ENCODE peak calls at places on chromosome 19, in six cellular contexts. One of them, this sample, is unnamed.

GRCh38 chr19:48873476-48874308 is 1.5 kb downstream of the PPP1R15A start:
- DNase-seq in mucosa of descending colon: no peak
- DNase-seq in cardiac fibroblast: no peak
- DNase-seq in heart right ventricle: no peak
- DNase-seq in CD4-positive, alpha-beta T cell: no peak
- DNase-seq in body of pancreas: no peak
- DNase-seq in this sample: no peak

GRCh38 chr19:36054733-36055686 is at the start of gene WDR62:
- DNase-seq in mucosa of descending colon: peak
- DNase-seq in cardiac fibroblast: no peak
- DNase-seq in heart right ventricle: peak
- DNase-seq in CD4-positive, alpha-beta T cell: peak
- DNase-seq in body of pancreas: peak
- DNase-seq in this sample: peak

GRCh38 chr19:14031719-14032480 is at the start of gene IL27RA:
- DNase-seq in mucosa of descending colon: peak
- DNase-seq in cardiac fibroblast: peak
- DNase-seq in heart right ventricle: peak
- DNase-seq in CD4-positive, alpha-beta T cell: peak
- DNase-seq in body of pancreas: peak
- DNase-seq in this sample: no peak

GRCh38 chr19:10884273-10884672 is 12.9 kb downstream of the CARM1 start:
- DNase-seq in mucosa of descending colon: no peak
- DNase-seq in cardiac fibroblast: peak
- DNase-seq in heart right ventricle: no peak
- DNase-seq in CD4-positive, alpha-beta T cell: no peak
- DNase-seq in body of pancreas: no peak
- DNase-seq in this sample: no peak

GRCh38 chr19:31127132-31127967 is 221.9 kb downstream of the TSHZ3 start:
- DNase-seq in mucosa of descending colon: peak
- DNase-seq in cardiac fibroblast: peak
- DNase-seq in heart right ventricle: no peak
- DNase-seq in CD4-positive, alpha-beta T cell: no peak
- DNase-seq in body of pancreas: no peak
- DNase-seq in this sample: peak

GRCh38 chr19:5339470-5339949 is 1.1 kb downstream of the PTPRS start:
- DNase-seq in mucosa of descending colon: no peak
- DNase-seq in cardiac fibroblast: no peak
- DNase-seq in heart right ventricle: no peak
- DNase-seq in CD4-positive, alpha-beta T cell: no peak
- DNase-seq in body of pancreas: no peak
- DNase-seq in this sample: no peak

GRCh38 chr19:6260912-6261636 is 18.7 kb downstream of the MLLT1 start:
- DNase-seq in mucosa of descending colon: peak
- DNase-seq in cardiac fibroblast: peak
- DNase-seq in heart right ventricle: no peak
- DNase-seq in CD4-positive, alpha-beta T cell: no peak
- DNase-seq in body of pancreas: peak
- DNase-seq in this sample: no peak

GRCh38 chr19:28023064-28023463 is 1189.9 kb downstream of the UQCRFS1 start:
- DNase-seq in mucosa of descending colon: no peak
- DNase-seq in cardiac fibroblast: peak
- DNase-seq in heart right ventricle: no peak
- DNase-seq in CD4-positive, alpha-beta T cell: no peak
- DNase-seq in body of pancreas: no peak
- DNase-seq in this sample: peak

GRCh38 chr19:51063664-51064063 is 1.2 kb downstream of the KLK13 start:
- DNase-seq in mucosa of descending colon: no peak
- DNase-seq in cardiac fibroblast: no peak
- DNase-seq in heart right ventricle: no peak
- DNase-seq in CD4-positive, alpha-beta T cell: no peak
- DNase-seq in body of pancreas: no peak
- DNase-seq in this sample: no peak

GRCh38 chr19:53982056-53982455 is 9.4 kb upstream of the CACNG6 start:
- DNase-seq in mucosa of descending colon: no peak
- DNase-seq in cardiac fibroblast: no peak
- DNase-seq in heart right ventricle: no peak
- DNase-seq in CD4-positive, alpha-beta T cell: no peak
- DNase-seq in body of pancreas: no peak
- DNase-seq in this sample: no peak

GRCh38 chr19:38229585-38230073 is 5.6 kb upstream of the DPF1 start:
- DNase-seq in mucosa of descending colon: peak
- DNase-seq in cardiac fibroblast: peak
- DNase-seq in heart right ventricle: peak
- DNase-seq in CD4-positive, alpha-beta T cell: peak
- DNase-seq in body of pancreas: no peak
- DNase-seq in this sample: no peak

GRCh38 chr19:14146789-14147216 is 10.4 kb upstream of the ASF1B start:
- DNase-seq in mucosa of descending colon: no peak
- DNase-seq in cardiac fibroblast: peak
- DNase-seq in heart right ventricle: no peak
- DNase-seq in CD4-positive, alpha-beta T cell: no peak
- DNase-seq in body of pancreas: no peak
- DNase-seq in this sample: no peak

GRCh38 chr19:49327878-49328544 is 3.0 kb upstream of the SLC6A16 start:
- DNase-seq in mucosa of descending colon: peak
- DNase-seq in cardiac fibroblast: peak
- DNase-seq in heart right ventricle: no peak
- DNase-seq in CD4-positive, alpha-beta T cell: peak
- DNase-seq in body of pancreas: no peak
- DNase-seq in this sample: peak

GRCh38 chr19:17752865-17753639 is 1.8 kb downstream of the FCHO1 start:
- DNase-seq in mucosa of descending colon: no peak
- DNase-seq in cardiac fibroblast: no peak
- DNase-seq in heart right ventricle: no peak
- DNase-seq in CD4-positive, alpha-beta T cell: no peak
- DNase-seq in body of pancreas: no peak
- DNase-seq in this sample: no peak

GRCh38 chr19:36605101-36605838 is at the start of gene ZNF382:
- DNase-seq in mucosa of descending colon: peak
- DNase-seq in cardiac fibroblast: peak
- DNase-seq in heart right ventricle: peak
- DNase-seq in CD4-positive, alpha-beta T cell: peak
- DNase-seq in body of pancreas: peak
- DNase-seq in this sample: peak

GRCh38 chr19:18349524-18350128 is 9.2 kb downstream of the PGPEP1 start:
- DNase-seq in mucosa of descending colon: peak
- DNase-seq in cardiac fibroblast: peak
- DNase-seq in heart right ventricle: peak
- DNase-seq in CD4-positive, alpha-beta T cell: no peak
- DNase-seq in body of pancreas: peak
- DNase-seq in this sample: no peak

GRCh38 chr19:4678881-4679379 is 8.8 kb upstream of the MYDGF start:
- DNase-seq in mucosa of descending colon: peak
- DNase-seq in cardiac fibroblast: peak
- DNase-seq in heart right ventricle: no peak
- DNase-seq in CD4-positive, alpha-beta T cell: no peak
- DNase-seq in body of pancreas: no peak
- DNase-seq in this sample: no peak

GRCh38 chr19:12833747-12834417 is 497 bp downstream of the RTBDN start:
- DNase-seq in mucosa of descending colon: no peak
- DNase-seq in cardiac fibroblast: no peak
- DNase-seq in heart right ventricle: peak
- DNase-seq in CD4-positive, alpha-beta T cell: peak
- DNase-seq in body of pancreas: peak
- DNase-seq in this sample: no peak

GRCh38 chr19:52172347-52172746 is 926 bp upstream of the ZNF836 start:
- DNase-seq in mucosa of descending colon: no peak
- DNase-seq in cardiac fibroblast: no peak
- DNase-seq in heart right ventricle: no peak
- DNase-seq in CD4-positive, alpha-beta T cell: no peak
- DNase-seq in body of pancreas: no peak
- DNase-seq in this sample: no peak

GRCh38 chr19:48489608-48490216 is 20.5 kb downstream of the CYTH2 start:
- DNase-seq in mucosa of descending colon: peak
- DNase-seq in cardiac fibroblast: peak
- DNase-seq in heart right ventricle: peak
- DNase-seq in CD4-positive, alpha-beta T cell: peak
- DNase-seq in body of pancreas: peak
- DNase-seq in this sample: peak

GRCh38 chr19:45780146-45780447 is 2.2 kb downstream of the DMPK start:
- DNase-seq in mucosa of descending colon: no peak
- DNase-seq in cardiac fibroblast: no peak
- DNase-seq in heart right ventricle: no peak
- DNase-seq in CD4-positive, alpha-beta T cell: no peak
- DNase-seq in body of pancreas: no peak
- DNase-seq in this sample: no peak

GRCh38 chr19:51901860-51902259 is 3.0 kb downstream of the ZNF649 start:
- DNase-seq in mucosa of descending colon: no peak
- DNase-seq in cardiac fibroblast: no peak
- DNase-seq in heart right ventricle: no peak
- DNase-seq in CD4-positive, alpha-beta T cell: no peak
- DNase-seq in body of pancreas: no peak
- DNase-seq in this sample: no peak

GRCh38 chr19:5718579-5719273 is 1.2 kb downstream of the LONP1 start:
- DNase-seq in mucosa of descending colon: no peak
- DNase-seq in cardiac fibroblast: peak
- DNase-seq in heart right ventricle: no peak
- DNase-seq in CD4-positive, alpha-beta T cell: no peak
- DNase-seq in body of pancreas: no peak
- DNase-seq in this sample: no peak

GRCh38 chr19:50418186-50419021 is at the start of gene SPIB:
- DNase-seq in mucosa of descending colon: no peak
- DNase-seq in cardiac fibroblast: no peak
- DNase-seq in heart right ventricle: no peak
- DNase-seq in CD4-positive, alpha-beta T cell: no peak
- DNase-seq in body of pancreas: no peak
- DNase-seq in this sample: no peak

DNA sequence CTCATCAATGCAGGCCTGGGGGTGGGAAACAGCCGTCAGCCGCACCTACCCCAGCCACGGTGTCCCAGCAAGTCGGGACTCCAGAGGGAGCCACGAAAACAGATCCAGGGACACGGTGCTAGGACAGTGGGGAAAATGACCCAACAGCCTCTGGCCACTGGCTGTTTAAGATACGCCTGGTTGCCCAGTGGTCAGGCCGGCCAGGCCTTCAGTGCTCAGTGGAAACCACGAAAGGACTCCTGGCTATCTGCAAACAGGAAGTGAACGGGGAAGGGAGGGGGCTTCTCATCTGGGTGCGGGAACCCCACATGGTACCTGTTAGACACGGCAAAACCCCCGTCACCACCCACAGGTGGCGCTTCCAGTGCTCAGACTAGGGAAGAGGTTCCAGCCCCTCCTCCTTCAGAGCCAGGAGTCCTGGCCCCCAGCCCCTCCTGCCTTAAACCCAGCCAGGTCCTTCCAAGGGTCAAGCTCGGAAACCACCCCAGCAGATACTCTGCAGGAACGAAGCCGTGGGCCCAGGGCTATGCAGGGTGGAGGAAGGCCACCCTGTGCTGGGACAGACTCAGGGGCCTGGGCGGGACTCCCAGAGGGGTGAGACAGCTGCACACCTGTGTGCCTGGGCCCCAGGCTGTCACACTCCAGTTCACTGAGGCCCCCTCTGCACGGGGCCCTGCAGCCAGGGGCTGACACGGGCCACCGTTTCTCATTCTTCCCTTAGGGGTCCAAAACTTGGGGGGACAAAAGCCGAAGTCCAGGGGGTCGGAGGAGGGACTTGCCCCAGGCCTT is 4.5 kb downstream of the PPP1R12C start:
- DNase-seq in mucosa of descending colon: no peak
- DNase-seq in cardiac fibroblast: no peak
- DNase-seq in heart right ventricle: no peak
- DNase-seq in CD4-positive, alpha-beta T cell: no peak
- DNase-seq in body of pancreas: no peak
- DNase-seq in this sample: no peak
- TF ChIP-seq CTCF in mucosa of descending colon: no peak
- TF ChIP-seq CTCF in cardiac fibroblast: no peak
- TF ChIP-seq CTCF in heart right ventricle: no peak
- TF ChIP-seq CTCF in CD4-positive, alpha-beta T cell: no peak
- TF ChIP-seq CTCF in body of pancreas: no peak
- TF ChIP-seq CTCF in this sample: no peak

DNA sequence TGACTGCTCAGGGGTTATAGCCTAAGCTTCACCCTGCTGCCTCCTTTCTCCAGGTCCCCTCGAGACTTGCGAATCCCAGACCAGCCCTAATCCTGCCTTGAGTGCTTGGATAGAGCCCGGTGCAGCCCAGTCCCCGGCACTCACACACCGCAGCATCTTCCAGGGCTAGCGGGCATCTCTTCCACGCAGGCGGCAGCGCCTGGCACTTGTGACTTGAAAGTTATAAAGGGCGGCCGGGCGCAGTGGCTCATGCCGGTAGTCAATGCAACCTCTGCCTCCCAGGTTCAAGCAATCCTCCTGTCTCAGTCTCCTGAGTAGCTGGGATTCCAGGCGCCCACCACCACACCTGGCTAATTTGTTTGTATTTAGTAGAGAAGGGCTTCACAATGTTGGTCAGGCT is 1.9 kb downstream of the WDR18 start:
- DNase-seq in mucosa of descending colon: no peak
- DNase-seq in cardiac fibroblast: no peak
- DNase-seq in heart right ventricle: no peak
- DNase-seq in CD4-positive, alpha-beta T cell: no peak
- DNase-seq in body of pancreas: no peak
- DNase-seq in this sample: no peak
- TF ChIP-seq CTCF in mucosa of descending colon: no peak
- TF ChIP-seq CTCF in cardiac fibroblast: no peak
- TF ChIP-seq CTCF in heart right ventricle: no peak
- TF ChIP-seq CTCF in CD4-positive, alpha-beta T cell: no peak
- TF ChIP-seq CTCF in body of pancreas: no peak
- TF ChIP-seq CTCF in this sample: no peak

GRCh38 chr19:44582581-44583265 is 30.6 kb upstream of the IGSF23 start:
- DNase-seq in mucosa of descending colon: peak
- DNase-seq in cardiac fibroblast: peak
- DNase-seq in heart right ventricle: peak
- DNase-seq in CD4-positive, alpha-beta T cell: no peak
- DNase-seq in body of pancreas: peak
- DNase-seq in this sample: no peak
- TF ChIP-seq CTCF in mucosa of descending colon: peak
- TF ChIP-seq CTCF in cardiac fibroblast: peak
- TF ChIP-seq CTCF in heart right ventricle: peak
- TF ChIP-seq CTCF in CD4-positive, alpha-beta T cell: no peak
- TF ChIP-seq CTCF in body of pancreas: peak
- TF ChIP-seq CTCF in this sample: peak

DNA sequence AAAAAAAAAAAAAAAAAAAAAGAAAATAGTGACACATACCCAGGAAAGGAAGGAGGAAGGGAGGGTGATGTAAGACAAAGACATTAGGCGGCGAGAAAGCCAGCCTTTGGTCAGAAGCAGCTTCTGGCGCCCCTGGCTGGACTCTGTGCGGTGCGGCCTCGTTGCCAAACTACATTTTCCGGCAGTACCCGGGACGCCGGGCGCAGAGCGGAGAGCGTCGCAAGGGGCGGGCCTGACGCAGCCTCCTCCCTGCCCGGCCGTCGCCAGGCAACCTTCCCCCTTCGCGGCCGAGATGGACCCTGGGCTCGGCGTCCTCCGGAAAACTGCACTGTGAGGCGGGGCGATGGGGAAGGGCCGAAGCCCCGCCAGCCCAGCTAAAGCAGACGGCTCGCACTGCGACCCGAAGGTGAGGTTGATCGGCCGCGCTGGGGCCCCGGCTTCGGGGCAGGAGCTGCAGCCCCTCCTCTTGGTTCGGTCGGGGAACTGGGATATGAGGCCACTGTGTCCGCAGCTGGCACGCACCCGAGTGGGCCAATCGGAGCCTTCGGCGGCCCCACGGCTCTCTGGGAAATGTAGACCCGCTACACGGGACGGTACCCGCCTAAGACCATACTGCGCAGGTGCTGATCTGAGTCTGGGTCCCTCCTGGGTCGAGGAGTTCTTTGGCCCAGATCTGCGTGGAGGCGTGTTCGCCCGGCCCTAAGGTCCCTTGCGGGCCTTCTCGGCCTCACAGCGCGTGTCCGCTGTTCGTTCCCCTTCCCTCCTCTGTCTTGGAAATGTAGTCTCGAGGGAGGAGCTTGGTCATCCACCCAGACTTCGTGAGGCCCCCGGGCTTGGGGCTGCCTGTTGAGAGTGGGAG is 2.3 kb upstream of the MZF1 start:
- DNase-seq in mucosa of descending colon: peak
- DNase-seq in cardiac fibroblast: peak
- DNase-seq in heart right ventricle: peak
- DNase-seq in CD4-positive, alpha-beta T cell: peak
- DNase-seq in body of pancreas: peak
- DNase-seq in this sample: peak
- TF ChIP-seq CTCF in mucosa of descending colon: no peak
- TF ChIP-seq CTCF in cardiac fibroblast: peak
- TF ChIP-seq CTCF in heart right ventricle: peak
- TF ChIP-seq CTCF in CD4-positive, alpha-beta T cell: no peak
- TF ChIP-seq CTCF in body of pancreas: peak
- TF ChIP-seq CTCF in this sample: peak